ENCODE peak calls at places on chromosomes 13 and 19, in seven cellular contexts. A is GM18507; P is T-helper 1 cell; O is activated CD4-positive, alpha-beta T cell treated with anti-CD3 and anti-CD28 coated beads for 4 hours; D is cardiac muscle cell; G is glutamatergic neuron; N is mammary epithelial cell. Y is an unnamed sample.

GRCh38 chr19:46000497-46001246 is 5.4 kb downstream of the CCDC61 start:
- DNase-seq in N (no peak), O (peak), A (peak), P (peak), D (peak), G (peak), Y (no peak)

GRCh38 chr19:42003506-42004294 is 9.7 kb upstream of the ATP1A3 start:
- DNase-seq in A (no peak), P (no peak), D (no peak), G (no peak), O (no peak), N (no peak), Y (no peak)

GRCh38 chr19:13149628-13150186 is 468 bp downstream of the STX10 start:
- DNase-seq in D (peak), N (peak), A (no peak), G (peak), O (no peak), P (no peak), Y (peak)

GRCh38 chr13:72507394-72508199 is 219.8 kb downstream of the MZT1 start:
- DNase-seq in P (no peak), D (no peak), G (no peak), N (no peak), A (no peak), O (no peak), Y (peak)

GRCh38 chr19:5049561-5049960 is 80.6 kb downstream of the KDM4B start:
- DNase-seq in A (no peak), O (no peak), N (no peak), D (no peak), G (no peak), P (no peak), Y (no peak)

GRCh38 chr13:113862191-113862765 is 1.6 kb downstream of the GAS6 start:
- DNase-seq in G (no peak), N (peak), P (no peak), A (no peak), D (no peak), O (no peak), Y (no peak)

GRCh38 chr19:30214651-30215051 is 157.5 kb upstream of the ZNF536 start:
- DNase-seq in P (no peak), G (no peak), O (no peak), D (no peak), N (no peak), A (no peak), Y (no peak)

GRCh38 chr19:18635831-18636182 is 1.0 kb upstream of the KLHL26 start:
- DNase-seq in G (no peak), P (no peak), N (no peak), A (no peak), D (no peak), O (no peak), Y (no peak)

GRCh38 chr13:97743946-97744345 is 209.5 kb upstream of the IPO5 start:
- DNase-seq in A (no peak), N (no peak), D (no peak), G (no peak), O (no peak), P (no peak), Y (no peak)

GRCh38 chr13:59398127-59398526 is 765.6 kb downstream of the DIAPH3 start:
- DNase-seq in G (no peak), P (no peak), O (no peak), D (no peak), N (no peak), A (no peak), Y (no peak)

GRCh38 chr19:4103073-4103418 is 20.9 kb downstream of the MAP2K2 start:
- DNase-seq in O (no peak), G (no peak), N (peak), D (no peak), A (no peak), P (no peak), Y (no peak)

GRCh38 chr13:111898956-111899713 is 167.8 kb upstream of the SOX1 start:
- DNase-seq in O (no peak), D (no peak), A (no peak), N (no peak), P (no peak), G (no peak), Y (no peak)

GRCh38 chr13:44770951-44771350 is 194.8 kb upstream of the TSC22D1 start:
- DNase-seq in D (no peak), P (no peak), O (no peak), N (no peak), G (no peak), A (no peak), Y (no peak)

GRCh38 chr13:47555235-47555634 is 445.8 kb downstream of the SUCLA2 start:
- DNase-seq in P (no peak), O (no peak), D (no peak), A (no peak), G (no peak), N (peak), Y (no peak)

GRCh38 chr13:33053397-33054066 is 37.3 kb downstream of the KL start:
- DNase-seq in A (no peak), N (no peak), D (no peak), P (no peak), O (no peak), G (no peak), Y (no peak)

GRCh38 chr19:4624733-4625362 is 14.5 kb upstream of the TNFAIP8L1 start:
- DNase-seq in O (no peak), P (no peak), D (peak), G (no peak), N (peak), A (no peak), Y (peak)

GRCh38 chr19:19997656-19998268 is 41.5 kb downstream of the ZNF682 start:
- DNase-seq in A (no peak), G (peak), P (peak), D (peak), O (peak), N (no peak), Y (peak)

GRCh38 chr19:55446060-55446459 is 3.0 kb upstream of the SHISA7 start:
- DNase-seq in A (no peak), D (no peak), G (no peak), O (no peak), P (no peak), N (peak), Y (no peak)

GRCh38 chr13:82800391-82800790 is 1081.9 kb downstream of the SLITRK1 start:
- DNase-seq in N (no peak), A (no peak), P (no peak), G (no peak), D (no peak), O (no peak), Y (no peak)

GRCh38 chr13:66659291-66660012 is 570.7 kb downstream of the PCDH9 start:
- DNase-seq in D (no peak), N (no peak), G (no peak), P (no peak), A (no peak), O (no peak), Y (no peak)

GRCh38 chr13:110464547-110465343 is 96.8 kb downstream of the RAB20 start:
- DNase-seq in A (no peak), P (no peak), D (no peak), O (no peak), N (no peak), G (no peak), Y (no peak)

GRCh38 chr13:100203696-100204367 is 114.9 kb downstream of the PCCA start:
- DNase-seq in O (no peak), N (peak), G (no peak), A (no peak), P (no peak), D (no peak), Y (peak)

GRCh38 chr19:5974721-5975387 is 3.1 kb downstream of the RANBP3 start:
- DNase-seq in P (no peak), G (no peak), A (no peak), D (no peak), O (peak), N (no peak), Y (no peak)

GRCh38 chr13:45615501-45616101 is at the start of gene ERICH6B:
- DNase-seq in D (peak), G (peak), P (no peak), A (no peak), O (no peak), N (no peak), Y (peak)

GRCh38 chr13:51542358-51542972 is 41.8 kb upstream of the WDFY2 start:
- DNase-seq in G (no peak), D (peak), A (no peak), N (no peak), O (no peak), P (no peak), Y (peak)

GRCh38 chr19:30362156-30362754 is 9.9 kb upstream of the ZNF536 start:
- DNase-seq in D (no peak), N (no peak), G (no peak), O (no peak), P (no peak), A (no peak), Y (no peak)